ENCODE peak calls at places on chromosomes 5 and 9, in ten cellular contexts. H, L, V, Q, E, K, G, C, S and F are unnamed samples.

GRCh38 chr9:15244001-15244441 is 63.0 kb downstream of the TTC39B start:
- DNase-seq in H (no peak), L (no peak), V (no peak), Q (peak), E (no peak), K (no peak), G (peak), C (no peak), S (no peak), F (no peak)

GRCh38 chr5:56269216-56269927 is 36.2 kb upstream of the ANKRD55 start:
- DNase-seq in H (no peak), L (no peak), V (peak), Q (peak), E (no peak), K (peak), G (peak), C (peak), S (no peak), F (no peak)

GRCh38 chr9:125906144-125906543 is 159.0 kb downstream of the PBX3 start:
- DNase-seq in H (no peak), L (no peak), V (peak), Q (peak), E (no peak), K (no peak), G (no peak), C (no peak), S (no peak), F (no peak)

GRCh38 chr9:107043886-107044285 is 180.9 kb downstream of the ZNF462 start:
- DNase-seq in H (no peak), L (no peak), V (no peak), Q (no peak), E (no peak), K (no peak), G (peak), C (no peak), S (no peak), F (no peak)

GRCh38 chr5:127002390-127002789 is 28.0 kb downstream of the MARCHF3 start:
- DNase-seq in H (no peak), L (no peak), V (no peak), Q (peak), E (no peak), K (no peak), G (no peak), C (no peak), S (no peak), F (no peak)

GRCh38 chr9:3508531-3509374 is 17.0 kb downstream of the RFX3 start:
- DNase-seq in H (no peak), L (no peak), V (no peak), Q (peak), E (no peak), K (peak), G (peak), C (no peak), S (no peak), F (no peak)

GRCh38 chr5:45521067-45521466 is 175.1 kb downstream of the HCN1 start:
- DNase-seq in H (no peak), L (no peak), V (peak), Q (peak), E (peak), K (no peak), G (peak), C (peak), S (no peak), F (no peak)

GRCh38 chr5:61701877-61702602 is 370.0 kb downstream of the ZSWIM6 start:
- DNase-seq in H (no peak), L (no peak), V (no peak), Q (no peak), E (no peak), K (no peak), G (no peak), C (no peak), S (no peak), F (no peak)

GRCh38 chr5:127001621-127002296 is 28.6 kb downstream of the MARCHF3 start:
- DNase-seq in H (no peak), L (no peak), V (peak), Q (peak), E (peak), K (no peak), G (peak), C (no peak), S (no peak), F (no peak)

GRCh38 chr5:141121563-141121962 is at the start of gene PCDHB4:
- DNase-seq in H (no peak), L (no peak), V (no peak), Q (no peak), E (no peak), K (peak), G (peak), C (peak), S (no peak), F (no peak)

GRCh38 chr5:37786855-37787254 is 53.0 kb downstream of the GDNF start:
- DNase-seq in H (no peak), L (no peak), V (peak), Q (peak), E (peak), K (peak), G (no peak), C (no peak), S (no peak), F (no peak)

GRCh38 chr5:65062684-65063083 is 294.0 kb downstream of the CWC27 start:
- DNase-seq in H (no peak), L (peak), V (peak), Q (peak), E (peak), K (peak), G (peak), C (no peak), S (no peak), F (peak)

GRCh38 chr9:107674937-107675277 is 185.3 kb upstream of the KLF4 start:
- DNase-seq in H (peak), L (no peak), V (no peak), Q (no peak), E (peak), K (no peak), G (no peak), C (no peak), S (peak), F (no peak)

GRCh38 chr9:91073049-91073810 is 271.6 kb downstream of the SYK start:
- DNase-seq in H (no peak), L (no peak), V (no peak), Q (no peak), E (no peak), K (no peak), G (no peak), C (no peak), S (peak), F (peak)

GRCh38 chr5:39697891-39698290 is 273.1 kb upstream of the DAB2 start:
- DNase-seq in H (no peak), L (no peak), V (no peak), Q (no peak), E (no peak), K (no peak), G (no peak), C (no peak), S (no peak), F (no peak)

GRCh38 chr9:114250235-114250568 is 72.7 kb upstream of the ORM1 start:
- DNase-seq in H (peak), L (peak), V (no peak), Q (peak), E (no peak), K (no peak), G (no peak), C (no peak), S (peak), F (peak)

GRCh38 chr9:2170737-2171136 is 155.6 kb downstream of the SMARCA2 start:
- DNase-seq in H (no peak), L (no peak), V (no peak), Q (no peak), E (no peak), K (peak), G (no peak), C (no peak), S (no peak), F (no peak)

GRCh38 chr5:14450055-14450524 is 131.5 kb upstream of the OTULINL start:
- DNase-seq in H (peak), L (no peak), V (no peak), Q (peak), E (no peak), K (no peak), G (peak), C (no peak), S (no peak), F (no peak)

GRCh38 chr9:136719212-136719880 is 7.0 kb downstream of the DIPK1B start:
- DNase-seq in H (no peak), L (no peak), V (no peak), Q (no peak), E (no peak), K (no peak), G (peak), C (no peak), S (peak), F (no peak)

GRCh38 chr5:1272201-1272600 is 22.7 kb downstream of the TERT start:
- DNase-seq in H (no peak), L (no peak), V (no peak), Q (no peak), E (no peak), K (no peak), G (no peak), C (no peak), S (no peak), F (no peak)

GRCh38 chr5:112876362-112876761 is 15.3 kb downstream of the SRP19 start:
- DNase-seq in H (no peak), L (no peak), V (no peak), Q (no peak), E (no peak), K (no peak), G (no peak), C (peak), S (no peak), F (no peak)

GRCh38 chr9:132740526-132741309 is 70.5 kb downstream of the GTF3C4 start:
- DNase-seq in H (no peak), L (no peak), V (no peak), Q (no peak), E (no peak), K (no peak), G (no peak), C (no peak), S (no peak), F (no peak)

GRCh38 chr5:181235689-181236366 is 7.9 kb downstream of the RACK1 start:
- DNase-seq in H (no peak), L (no peak), V (no peak), Q (no peak), E (no peak), K (no peak), G (no peak), C (no peak), S (no peak), F (no peak)

GRCh38 chr5:34415559-34416198 is 240.4 kb upstream of the RAI14 start:
- DNase-seq in H (no peak), L (no peak), V (no peak), Q (peak), E (no peak), K (no peak), G (no peak), C (peak), S (no peak), F (no peak)

GRCh38 chr9:34990908-34991832 is 1.6 kb downstream of the DNAJB5 start:
- DNase-seq in H (no peak), L (no peak), V (no peak), Q (no peak), E (no peak), K (no peak), G (no peak), C (peak), S (no peak), F (peak)
- H3K4me3 ChIP-seq in H (peak), L (peak), V (no peak), Q (no peak), E (no peak), K (no peak), G (no peak), C (peak), S (no peak), F (peak)

DNA sequence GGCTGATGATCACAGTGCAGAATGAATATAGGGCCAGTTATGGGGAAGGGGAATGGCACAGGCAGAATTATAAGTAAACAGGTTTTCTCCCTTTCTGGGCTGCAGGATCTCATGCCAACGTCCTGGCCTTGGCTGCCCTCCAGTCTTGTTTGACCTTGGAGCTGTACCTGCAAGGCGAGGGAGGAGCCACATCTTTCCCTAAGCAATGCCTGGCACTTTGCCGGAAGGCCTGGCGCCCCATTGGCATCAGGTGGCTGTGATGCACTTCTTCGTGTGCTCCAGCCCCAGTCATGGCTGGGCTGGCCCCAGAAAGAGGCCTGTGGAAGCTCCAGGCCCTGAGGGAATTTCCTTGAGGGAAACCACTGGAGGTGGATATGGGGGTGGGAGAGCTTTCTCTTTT is 16.7 kb upstream of the IQGAP2 start:
- DNase-seq in H (no peak), L (no peak), V (no peak), Q (no peak), E (peak), K (no peak), G (no peak), C (no peak), S (peak), F (no peak)
- H3K27ac ChIP-seq in H (no peak), L (no peak), V (no peak), Q (no peak), E (no peak), K (no peak), G (no peak), C (no peak), S (no peak), F (no peak)

GRCh38 chr5:89255845-89256463 is 373.0 kb upstream of the MEF2C start:
- DNase-seq in H (no peak), L (no peak), V (peak), Q (peak), E (no peak), K (peak), G (peak), C (peak), S (no peak), F (no peak)

GRCh38 chr5:89262030-89262429 is 379.0 kb upstream of the MEF2C start:
- DNase-seq in H (no peak), L (no peak), V (no peak), Q (no peak), E (no peak), K (no peak), G (no peak), C (no peak), S (no peak), F (no peak)

GRCh38 chr5:89265511-89266169 is 382.7 kb upstream of the MEF2C start:
- DNase-seq in H (no peak), L (no peak), V (peak), Q (peak), E (no peak), K (peak), G (no peak), C (no peak), S (no peak), F (no peak)

GRCh38 chr5:89263846-89264245 is 380.9 kb upstream of the MEF2C start:
- DNase-seq in H (no peak), L (no peak), V (no peak), Q (no peak), E (no peak), K (no peak), G (no peak), C (no peak), S (no peak), F (no peak)

GRCh38 chr5:89260254-89260653 is 377.3 kb upstream of the MEF2C start:
- DNase-seq in H (no peak), L (no peak), V (no peak), Q (peak), E (no peak), K (no peak), G (no peak), C (no peak), S (no peak), F (no peak)
- TF ChIP-seq CTCF in H (no peak), L (no peak), V (peak), Q (peak), E (no peak), K (no peak), G (no peak), C (peak), S (no peak), F (no peak)

GRCh38 chr9:34046784-34047379 is 1.8 kb downstream of the UBAP2 start:
- DNase-seq in H (no peak), L (no peak), V (peak), Q (peak), E (no peak), K (peak), G (peak), C (peak), S (no peak), F (no peak)
- H3K4me3 ChIP-seq in H (peak), L (no peak), V (peak), Q (no peak), E (no peak), K (peak), G (peak), C (peak), S (peak), F (no peak)

GRCh38 chr5:20660588-20660987 is 672.6 kb upstream of the CDH18 start:
- DNase-seq in H (no peak), L (no peak), V (no peak), Q (no peak), E (no peak), K (no peak), G (no peak), C (no peak), S (no peak), F (no peak)
- H3K27ac ChIP-seq in H (no peak), L (no peak), V (no peak), Q (no peak), E (no peak), K (no peak), G (no peak), C (no peak), S (no peak), F (no peak)

DNA sequence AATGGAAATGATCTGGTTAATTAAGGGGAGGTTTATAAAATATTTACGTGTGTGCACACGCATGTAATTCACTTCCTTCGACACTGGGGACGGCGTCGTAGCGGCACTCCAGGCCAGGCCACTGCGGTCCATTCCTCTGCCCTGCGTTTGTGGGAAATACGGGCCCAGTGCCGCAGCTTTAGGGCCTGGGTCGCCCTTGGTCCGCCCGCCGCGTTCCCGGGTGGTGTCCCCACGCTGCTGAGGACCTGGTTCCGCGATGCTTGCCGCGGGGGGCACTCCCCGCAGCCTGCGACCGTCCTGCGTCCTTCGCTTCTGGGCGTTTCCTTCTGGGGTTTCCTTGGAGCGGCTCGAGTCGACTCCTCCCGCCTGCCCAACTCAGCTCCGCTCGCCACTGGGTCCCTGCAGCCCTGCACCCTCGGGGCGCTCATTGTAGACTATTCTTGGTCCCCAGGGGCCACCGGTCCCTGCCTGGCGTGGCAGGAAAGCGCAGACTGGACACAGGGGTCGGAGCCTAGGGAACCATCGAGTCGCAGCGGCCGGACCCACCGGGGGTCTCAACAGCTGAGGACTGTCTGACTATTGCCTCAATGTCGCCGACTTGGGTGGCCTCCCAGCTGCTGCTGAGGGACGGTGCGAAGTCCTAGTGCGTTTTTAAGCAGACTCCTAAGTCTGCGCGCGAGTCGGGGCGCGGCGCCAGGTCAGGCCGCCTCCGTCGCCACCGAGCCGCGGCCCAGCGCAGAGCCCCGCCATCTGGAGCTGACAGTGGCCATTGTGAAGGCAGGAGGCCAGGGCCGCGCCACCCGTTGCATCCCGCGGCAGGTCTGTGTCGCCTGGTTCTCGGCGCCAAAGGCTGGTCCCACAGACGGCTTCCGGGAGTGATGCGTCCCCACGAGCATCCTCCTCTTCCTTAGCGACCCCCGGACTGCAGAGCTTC is 4.4 kb upstream of the IRX1 start:
- DNase-seq in H (no peak), L (no peak), V (no peak), Q (no peak), E (no peak), K (no peak), G (no peak), C (peak), S (no peak), F (no peak)
- TF ChIP-seq CTCF in H (no peak), L (peak), V (no peak), Q (no peak), E (no peak), K (no peak), G (no peak), C (no peak), S (no peak), F (no peak)

GRCh38 chr9:13443380-13444271 is 164.1 kb upstream of the MPDZ start:
- DNase-seq in H (peak), L (no peak), V (no peak), Q (no peak), E (no peak), K (peak), G (no peak), C (no peak), S (no peak), F (no peak)
- H3K4me3 ChIP-seq in H (peak), L (peak), V (no peak), Q (no peak), E (no peak), K (no peak), G (no peak), C (no peak), S (no peak), F (peak)

GRCh38 chr5:142698447-142698846 is 12.6 kb upstream of the FGF1 start:
- DNase-seq in H (no peak), L (no peak), V (no peak), Q (no peak), E (no peak), K (no peak), G (no peak), C (no peak), S (no peak), F (peak)
- H3K27ac ChIP-seq in H (peak), L (peak), V (no peak), Q (no peak), E (no peak), K (no peak), G (no peak), C (peak), S (peak), F (peak)

GRCh38 chr9:128558431-128559310 is 6.3 kb downstream of the SPTAN1 start:
- DNase-seq in H (peak), L (peak), V (peak), Q (peak), E (peak), K (peak), G (peak), C (peak), S (peak), F (peak)
- TF ChIP-seq CTCF in H (no peak), L (no peak), V (no peak), Q (no peak), E (no peak), K (no peak), G (no peak), C (no peak), S (no peak), F (no peak)